ENCODE peak calls at places on chromosomes 3 and 15, in eight cellular contexts. E, K, M, P, V, Y, Z and C are unnamed samples. For H3K4me1, the result is how much of the 10 kb centered on the place peaks cover.

GRCh38 chr3:39052613-39053012 is 797 bp downstream of the WDR48 start:
- DNase-seq in E (no peak), Y (no peak), Z (no peak), V (peak), K (no peak), P (no peak), M (no peak), C (no peak)

GRCh38 chr15:45648521-45649200 is 13.8 kb downstream of the SQOR start:
- DNase-seq in P (peak), Y (no peak), Z (no peak), E (peak), K (no peak), V (no peak), M (no peak), C (no peak)

GRCh38 chr3:98782826-98783500 is 19.8 kb downstream of the ST3GAL6 start:
- DNase-seq in Y (no peak), E (no peak), K (no peak), Z (no peak), V (no peak), P (no peak), M (no peak), C (no peak)

GRCh38 chr3:42515976-42516375 is 13.5 kb downstream of the VIPR1 start:
- DNase-seq in K (peak), E (no peak), V (no peak), Y (no peak), Z (no peak), M (no peak), P (no peak), C (no peak)

GRCh38 chr3:12969487-12969886 is 103.7 kb downstream of the IQSEC1 start:
- DNase-seq in Y (no peak), V (no peak), E (no peak), P (no peak), Z (no peak), M (no peak), K (no peak), C (no peak)

GRCh38 chr3:61954097-61954528 is 392.7 kb downstream of the PTPRG start:
- DNase-seq in P (peak), E (peak), M (no peak), Y (no peak), K (no peak), V (no peak), Z (no peak), C (no peak)

GRCh38 chr3:173725507-173725906 is 328.0 kb downstream of the NLGN1 start:
- DNase-seq in P (peak), M (no peak), Z (no peak), Y (no peak), V (no peak), K (no peak), E (peak), C (no peak)

GRCh38 chr15:100729461-100729860 is 127.1 kb downstream of the ASB7 start:
- DNase-seq in Y (no peak), V (no peak), E (no peak), M (no peak), Z (no peak), P (no peak), K (no peak), C (no peak)

GRCh38 chr3:25293736-25294135 is 134.3 kb upstream of the RARB start:
- DNase-seq in Y (no peak), V (no peak), Z (no peak), K (no peak), P (no peak), M (no peak), E (no peak), C (no peak)

GRCh38 chr3:158804441-158804840 is 2.6 kb downstream of the MFSD1 start:
- DNase-seq in Y (no peak), M (no peak), E (no peak), K (no peak), Z (no peak), V (no peak), P (no peak), C (no peak)

GRCh38 chr3:17420668-17421067 is 321.8 kb downstream of the TBC1D5 start:
- DNase-seq in P (peak), M (peak), E (peak), V (peak), Y (no peak), Z (no peak), K (no peak), C (no peak)

GRCh38 chr15:58463815-58464697 is 32.3 kb downstream of the LIPC start:
- DNase-seq in Y (no peak), Z (no peak), E (no peak), V (no peak), P (peak), K (no peak), M (no peak), C (no peak)

GRCh38 chr15:101120473-101120872 is 131.4 kb downstream of the CHSY1 start:
- DNase-seq in V (no peak), Y (no peak), E (no peak), Z (no peak), P (no peak), K (no peak), M (no peak), C (no peak)

GRCh38 chr15:65569728-65570127 is 39.5 kb downstream of the HACD3 start:
- DNase-seq in Y (no peak), M (no peak), V (no peak), Z (no peak), P (no peak), E (no peak), K (no peak), C (no peak)

DNA sequence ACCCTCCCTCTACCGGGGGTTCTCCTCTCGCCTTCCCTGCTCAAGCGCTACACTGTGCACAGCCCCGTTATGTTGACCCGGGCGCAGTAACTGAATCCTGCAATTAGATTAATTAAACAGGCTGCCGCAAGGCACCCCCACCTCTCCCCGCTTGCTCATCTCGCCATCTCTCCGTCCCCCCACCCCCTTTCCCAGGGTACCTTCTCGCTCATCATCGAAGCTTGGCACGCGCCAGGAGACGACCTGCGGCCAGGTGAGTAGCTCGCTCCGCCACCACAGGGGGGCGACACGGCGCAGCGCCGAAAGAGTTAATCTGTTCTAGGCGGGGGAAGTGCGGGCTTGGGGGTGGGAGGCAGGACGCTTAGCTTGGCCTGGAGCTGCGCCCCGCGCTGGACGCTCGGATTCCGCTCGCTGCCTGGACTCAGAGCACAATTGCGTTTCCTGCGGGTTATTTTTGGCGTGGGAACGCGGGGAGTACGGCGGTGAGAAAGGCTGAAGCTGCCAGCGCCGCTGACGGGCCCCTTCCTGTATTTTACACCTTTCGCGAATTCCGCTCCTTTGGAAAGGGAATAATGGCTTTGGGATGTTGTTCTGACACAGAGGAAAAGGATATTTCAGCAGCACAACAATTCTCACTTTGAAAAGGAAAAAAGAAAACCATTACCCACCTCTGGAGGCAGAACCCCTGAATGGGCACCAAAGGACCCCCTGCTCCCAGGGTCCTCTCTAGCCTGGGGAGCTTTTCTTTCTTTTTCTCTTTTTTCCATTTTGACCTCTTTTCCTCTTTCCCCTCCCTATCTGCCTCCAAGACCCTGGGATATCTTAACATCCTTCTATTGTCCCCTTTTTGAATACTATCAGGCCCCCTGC is 1.5 kb downstream of the DLL4 start:
- DNase-seq in Z (no peak), Y (peak), V (peak), E (peak), P (peak), M (peak), K (peak), C (no peak)
- H3K4me1 ChIP-seq in Z (under half), Y (under half), V (half or more), E (half or more), P (under half), M (under half), K (half or more), C (under half)

GRCh38 chr3:170360476-170360875 is 3.0 kb downstream of the SKIL start:
- DNase-seq in E (no peak), P (peak), K (no peak), Y (no peak), Z (no peak), M (no peak), V (no peak), C (no peak)

GRCh38 chr3:170361711-170362110 is 4.2 kb downstream of the SKIL start:
- DNase-seq in K (no peak), Z (no peak), P (no peak), E (no peak), Y (no peak), V (peak), M (no peak), C (no peak)

GRCh38 chr3:170364965-170365364 is 7.5 kb downstream of the SKIL start:
- DNase-seq in Z (no peak), P (no peak), E (no peak), K (no peak), V (no peak), Y (no peak), M (no peak), C (no peak)

GRCh38 chr3:170360916-170361315 is 3.4 kb downstream of the SKIL start:
- DNase-seq in V (no peak), E (no peak), P (peak), K (no peak), M (no peak), Z (no peak), Y (no peak), C (no peak)

GRCh38 chr3:170363471-170363994 is 6.0 kb downstream of the SKIL start:
- DNase-seq in M (no peak), E (no peak), V (no peak), Z (no peak), Y (no peak), P (no peak), K (no peak), C (no peak)
- H3K4me1 ChIP-seq in M (half or more), E (under half), V (under half), Z (under half), Y (under half), P (under half), K (half or more), C (under half)

GRCh38 chr3:155846119-155846518 is 8.1 kb downstream of the SLC33A1 start:
- DNase-seq in M (no peak), Y (no peak), E (no peak), K (no peak), V (no peak), Z (no peak), P (no peak), C (no peak)
- H3K4me1 ChIP-seq in M (under half), Y (under half), E (under half), K (under half), V (under half), Z (under half), P (under half), C (under half)

GRCh38 chr3:128372707-128373533 is 93.8 kb downstream of the DNAJB8 start:
- DNase-seq in M (no peak), Z (no peak), K (no peak), E (no peak), Y (no peak), V (no peak), P (no peak), C (no peak)

GRCh38 chr3:128378631-128379347 is 87.9 kb downstream of the DNAJB8 start:
- DNase-seq in Y (no peak), E (peak), P (peak), K (no peak), M (no peak), Z (no peak), V (no peak), C (no peak)

GRCh38 chr3:128372281-128372680 is 94.4 kb downstream of the DNAJB8 start:
- DNase-seq in V (no peak), M (no peak), K (no peak), P (no peak), Y (no peak), E (no peak), Z (no peak), C (no peak)

GRCh38 chr3:128376516-128376915 is 90.2 kb downstream of the DNAJB8 start:
- DNase-seq in K (no peak), Y (no peak), P (peak), Z (no peak), V (no peak), E (no peak), M (no peak), C (no peak)

DNA sequence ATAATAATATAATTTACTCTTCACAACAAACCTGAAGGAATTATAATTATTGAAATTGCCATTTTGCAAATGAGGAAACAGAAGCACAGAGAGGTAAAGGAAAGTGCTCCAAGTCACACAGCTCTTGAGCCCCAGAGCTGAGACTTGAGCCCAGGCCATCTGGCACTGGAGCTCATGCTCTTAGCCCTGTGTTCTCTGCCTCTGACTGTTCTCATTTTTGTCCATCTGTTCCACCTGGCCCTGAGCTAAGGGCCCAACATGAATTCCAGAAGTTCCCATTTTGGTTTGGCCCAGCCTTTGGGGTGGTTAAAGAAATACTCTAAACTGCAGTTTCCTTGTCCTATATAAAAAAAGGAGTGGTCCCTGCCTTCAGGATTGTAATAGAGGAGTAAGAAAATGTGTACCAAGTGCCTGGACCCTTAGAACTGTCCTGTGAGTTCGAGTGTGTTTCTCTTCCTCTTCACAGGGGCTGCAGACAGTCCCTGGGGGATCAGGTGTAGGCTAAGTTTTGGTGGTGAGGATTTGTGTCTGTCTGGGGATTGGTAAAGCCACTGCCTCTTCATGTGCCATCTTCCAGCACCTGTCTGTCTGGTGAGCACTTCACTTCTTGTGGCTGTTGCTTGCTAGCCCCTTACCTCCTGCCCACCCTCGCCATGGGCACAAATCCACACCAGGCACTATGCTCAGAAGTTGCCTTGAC is 91.8 kb downstream of the DNAJB8 start:
- DNase-seq in M (no peak), Y (no peak), K (no peak), V (no peak), E (no peak), P (no peak), Z (no peak), C (no peak)
- H3K4me1 ChIP-seq in M (under half), Y (under half), K (under half), V (under half), E (under half), P (under half), Z (under half), C (under half)

GRCh38 chr15:48175126-48175525 is 3.0 kb downstream of the MYEF2 start:
- DNase-seq in E (no peak), M (no peak), K (no peak), Z (no peak), P (no peak), Y (no peak), V (no peak), C (no peak)
- H3K4me1 ChIP-seq in E (under half), M (under half), K (under half), Z (under half), P (under half), Y (under half), V (under half), C (under half)

GRCh38 chr3:1007890-1008289 is 84.9 kb upstream of the CNTN6 start:
- DNase-seq in P (no peak), K (no peak), Y (no peak), V (no peak), Z (no peak), E (peak), M (no peak), C (peak)

DNA sequence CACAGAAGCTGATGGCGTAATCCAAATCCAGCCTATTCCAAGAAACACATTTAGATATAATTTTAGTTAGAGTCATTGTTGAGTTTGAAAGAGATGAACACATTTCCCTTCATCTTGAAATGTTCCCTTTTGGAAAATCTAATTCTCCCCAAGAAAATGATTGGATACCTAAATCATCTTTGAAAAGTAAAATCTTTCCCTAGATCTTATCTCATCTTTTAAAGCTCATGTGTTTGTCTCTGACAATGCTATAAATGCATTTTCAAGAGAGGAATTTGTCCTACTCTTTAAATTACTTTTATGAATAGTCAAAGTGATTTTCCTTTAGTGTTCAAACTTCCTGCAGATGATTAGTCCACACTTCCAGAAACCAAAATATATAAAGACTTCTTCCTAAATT is 82.6 kb upstream of the CNTN6 start:
- DNase-seq in Z (no peak), Y (no peak), M (no peak), E (no peak), P (no peak), K (no peak), V (no peak), C (no peak)
- H3K4me1 ChIP-seq in Z (under half), Y (under half), M (under half), E (under half), P (under half), K (under half), V (under half), C (under half)

DNA sequence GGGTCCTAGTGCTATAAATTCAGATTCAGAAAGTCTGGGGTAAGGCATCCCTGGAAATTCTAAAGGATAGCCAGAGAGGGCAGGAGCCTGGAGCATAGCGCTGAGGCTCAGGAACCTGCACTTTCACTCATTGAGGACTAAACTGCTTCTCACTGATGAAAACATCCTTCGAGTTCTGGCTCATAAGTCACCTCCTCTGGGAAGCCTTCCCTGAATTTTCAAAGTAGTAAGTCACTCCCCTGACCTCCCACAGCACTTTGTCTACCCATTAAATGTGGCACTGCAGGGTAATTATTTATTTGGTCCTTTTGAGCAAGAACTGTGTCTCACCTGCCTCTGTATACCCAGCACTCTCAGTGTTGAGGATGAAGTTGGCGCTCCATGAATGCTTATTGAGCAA is 30.9 kb downstream of the HRH1 start:
- DNase-seq in K (no peak), E (no peak), M (no peak), P (no peak), V (no peak), Y (no peak), Z (no peak), C (no peak)
- H3K4me1 ChIP-seq in K (under half), E (under half), M (half or more), P (under half), V (under half), Y (under half), Z (under half), C (under half)

GRCh38 chr15:67784856-67785430 is 40.4 kb upstream of the SKOR1 start:
- DNase-seq in M (no peak), E (no peak), K (no peak), V (no peak), Z (no peak), Y (no peak), P (no peak), C (no peak)
- H3K4me1 ChIP-seq in M (under half), E (under half), K (under half), V (under half), Z (under half), Y (under half), P (under half), C (under half)

DNA sequence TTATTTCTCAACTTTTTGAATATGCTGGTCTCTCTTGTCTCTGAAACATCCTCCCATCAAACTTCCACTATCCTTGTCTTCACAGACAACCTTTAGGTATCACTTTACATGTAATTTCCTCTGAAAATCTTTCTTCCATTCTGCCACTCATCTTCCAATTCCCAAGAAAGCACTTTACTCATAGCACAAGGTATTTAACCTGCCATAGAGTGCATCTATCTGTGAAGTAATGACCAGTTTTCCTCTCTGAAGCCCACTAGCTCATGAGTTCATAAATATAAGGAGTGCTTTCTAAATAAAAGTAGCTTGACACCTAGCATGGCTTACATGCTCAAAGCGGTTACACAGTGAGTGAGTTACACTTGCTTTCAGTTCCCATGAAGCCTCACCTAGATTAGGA is 160.7 kb upstream of the CMC1 start:
- DNase-seq in Y (no peak), P (no peak), Z (no peak), V (no peak), M (no peak), K (no peak), E (no peak), C (no peak)
- H3K4me1 ChIP-seq in Y (under half), P (under half), Z (under half), V (under half), M (under half), K (under half), E (under half), C (under half)

DNA sequence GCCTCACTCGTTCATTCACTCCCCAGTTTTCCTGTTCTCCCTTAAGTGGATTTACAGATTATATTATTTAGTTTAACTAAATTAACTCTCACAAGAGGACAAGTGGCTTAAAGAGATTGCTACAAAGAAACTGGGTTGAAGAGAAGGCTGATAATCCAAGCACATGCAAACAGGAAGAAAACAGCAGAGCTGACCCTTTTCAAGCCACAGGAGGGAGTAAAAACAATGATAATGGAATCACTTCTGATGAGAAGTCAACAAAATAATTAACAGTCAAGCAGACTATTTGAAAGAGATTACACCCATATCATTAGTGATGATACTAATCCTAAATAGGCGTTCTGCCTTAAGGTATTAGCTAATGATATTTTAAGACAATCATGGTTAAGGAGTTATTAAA is 31.7 kb downstream of the BOC start:
- DNase-seq in K (no peak), E (no peak), Z (no peak), V (no peak), M (no peak), Y (peak), P (no peak), C (no peak)
- H3K4me1 ChIP-seq in K (under half), E (under half), Z (under half), V (under half), M (under half), Y (under half), P (under half), C (under half)